ENCODE peak calls at places on chromosome 3, in ten cellular contexts. One of them, this sample, is unnamed.

GRCh38 chr3:128946411-128946810 is 47.5 kb downstream of the CFAP92 start:
- DNase-seq in substantia nigra: no peak
- DNase-seq in stimulated activated CD4-positive, alpha-beta T cell treated with anti-CD3 and anti-CD28 coated beads, Interleukin-1b, Interleukin-23, amount 100 ng/mL, for 48 hours: no peak
- DNase-seq in CD8-positive, alpha-beta memory T cell: no peak
- DNase-seq in lung microvascular endothelial cell: no peak
- DNase-seq in NCI-H524: no peak
- DNase-seq in GDM1: no peak
- DNase-seq in HEK293T: no peak
- DNase-seq in cardiac muscle cell: no peak
- DNase-seq in HAP-1: no peak
- DNase-seq in this sample: no peak

GRCh38 chr3:158810823-158811425 is 9.1 kb downstream of the MFSD1 start:
- DNase-seq in substantia nigra: no peak
- DNase-seq in stimulated activated CD4-positive, alpha-beta T cell treated with anti-CD3 and anti-CD28 coated beads, Interleukin-1b, Interleukin-23, amount 100 ng/mL, for 48 hours: no peak
- DNase-seq in CD8-positive, alpha-beta memory T cell: no peak
- DNase-seq in lung microvascular endothelial cell: no peak
- DNase-seq in NCI-H524: no peak
- DNase-seq in GDM1: no peak
- DNase-seq in HEK293T: no peak
- DNase-seq in cardiac muscle cell: no peak
- DNase-seq in HAP-1: no peak
- DNase-seq in this sample: no peak

GRCh38 chr3:52238193-52238760 is 681 bp downstream of the TWF2 start:
- DNase-seq in substantia nigra: no peak
- DNase-seq in stimulated activated CD4-positive, alpha-beta T cell treated with anti-CD3 and anti-CD28 coated beads, Interleukin-1b, Interleukin-23, amount 100 ng/mL, for 48 hours: no peak
- DNase-seq in CD8-positive, alpha-beta memory T cell: no peak
- DNase-seq in lung microvascular endothelial cell: peak; percentile 29
- DNase-seq in NCI-H524: no peak
- DNase-seq in GDM1: no peak
- DNase-seq in HEK293T: no peak
- DNase-seq in cardiac muscle cell: no peak
- DNase-seq in HAP-1: no peak
- DNase-seq in this sample: no peak

GRCh38 chr3:158106773-158107461 is 697 bp upstream of the SHOX2 start:
- DNase-seq in substantia nigra: no peak
- DNase-seq in stimulated activated CD4-positive, alpha-beta T cell treated with anti-CD3 and anti-CD28 coated beads, Interleukin-1b, Interleukin-23, amount 100 ng/mL, for 48 hours: no peak
- DNase-seq in CD8-positive, alpha-beta memory T cell: no peak
- DNase-seq in lung microvascular endothelial cell: no peak
- DNase-seq in NCI-H524: peak; percentile 47
- DNase-seq in GDM1: no peak
- DNase-seq in HEK293T: peak; percentile 52
- DNase-seq in cardiac muscle cell: no peak
- DNase-seq in HAP-1: peak; percentile 57
- DNase-seq in this sample: peak; percentile 19

GRCh38 chr3:114450008-114450596 is 156.3 kb downstream of the TIGIT start:
- DNase-seq in substantia nigra: no peak
- DNase-seq in stimulated activated CD4-positive, alpha-beta T cell treated with anti-CD3 and anti-CD28 coated beads, Interleukin-1b, Interleukin-23, amount 100 ng/mL, for 48 hours: no peak
- DNase-seq in CD8-positive, alpha-beta memory T cell: no peak
- DNase-seq in lung microvascular endothelial cell: peak; percentile 12
- DNase-seq in NCI-H524: no peak
- DNase-seq in GDM1: no peak
- DNase-seq in HEK293T: no peak
- DNase-seq in cardiac muscle cell: no peak
- DNase-seq in HAP-1: peak; percentile 68
- DNase-seq in this sample: no peak

GRCh38 chr3:114649331-114649730 is 355.5 kb downstream of the TIGIT start:
- DNase-seq in substantia nigra: no peak
- DNase-seq in stimulated activated CD4-positive, alpha-beta T cell treated with anti-CD3 and anti-CD28 coated beads, Interleukin-1b, Interleukin-23, amount 100 ng/mL, for 48 hours: no peak
- DNase-seq in CD8-positive, alpha-beta memory T cell: no peak
- DNase-seq in lung microvascular endothelial cell: peak; percentile 46
- DNase-seq in NCI-H524: no peak
- DNase-seq in GDM1: no peak
- DNase-seq in HEK293T: no peak
- DNase-seq in cardiac muscle cell: no peak
- DNase-seq in HAP-1: peak; percentile 99
- DNase-seq in this sample: no peak

GRCh38 chr3:49671291-49672288 is 2.6 kb upstream of the APEH start:
- DNase-seq in substantia nigra: no peak
- DNase-seq in stimulated activated CD4-positive, alpha-beta T cell treated with anti-CD3 and anti-CD28 coated beads, Interleukin-1b, Interleukin-23, amount 100 ng/mL, for 48 hours: peak; percentile 71
- DNase-seq in CD8-positive, alpha-beta memory T cell: peak; percentile 70
- DNase-seq in lung microvascular endothelial cell: peak; percentile 78
- DNase-seq in NCI-H524: no peak
- DNase-seq in GDM1: no peak
- DNase-seq in HEK293T: peak; percentile 83
- DNase-seq in cardiac muscle cell: peak; percentile 78
- DNase-seq in HAP-1: peak; percentile 59
- DNase-seq in this sample: peak; percentile 77

GRCh38 chr3:133568294-133569014 is 5.0 kb upstream of the CDV3 start:
- DNase-seq in substantia nigra: no peak
- DNase-seq in stimulated activated CD4-positive, alpha-beta T cell treated with anti-CD3 and anti-CD28 coated beads, Interleukin-1b, Interleukin-23, amount 100 ng/mL, for 48 hours: no peak
- DNase-seq in CD8-positive, alpha-beta memory T cell: no peak
- DNase-seq in lung microvascular endothelial cell: peak; percentile 53
- DNase-seq in NCI-H524: no peak
- DNase-seq in GDM1: no peak
- DNase-seq in HEK293T: no peak
- DNase-seq in cardiac muscle cell: peak; percentile 33
- DNase-seq in HAP-1: no peak
- DNase-seq in this sample: no peak

GRCh38 chr3:179973931-179974361 is 62.8 kb downstream of the PEX5L start:
- DNase-seq in substantia nigra: peak; percentile 56
- DNase-seq in stimulated activated CD4-positive, alpha-beta T cell treated with anti-CD3 and anti-CD28 coated beads, Interleukin-1b, Interleukin-23, amount 100 ng/mL, for 48 hours: no peak
- DNase-seq in CD8-positive, alpha-beta memory T cell: no peak
- DNase-seq in lung microvascular endothelial cell: no peak
- DNase-seq in NCI-H524: peak; percentile 95
- DNase-seq in GDM1: no peak
- DNase-seq in HEK293T: no peak
- DNase-seq in cardiac muscle cell: peak; percentile 11
- DNase-seq in HAP-1: peak; percentile 57
- DNase-seq in this sample: no peak

GRCh38 chr3:169624533-169624972 is 39.0 kb downstream of the MECOM start:
- DNase-seq in substantia nigra: no peak
- DNase-seq in stimulated activated CD4-positive, alpha-beta T cell treated with anti-CD3 and anti-CD28 coated beads, Interleukin-1b, Interleukin-23, amount 100 ng/mL, for 48 hours: no peak
- DNase-seq in CD8-positive, alpha-beta memory T cell: no peak
- DNase-seq in lung microvascular endothelial cell: no peak
- DNase-seq in NCI-H524: no peak
- DNase-seq in GDM1: no peak
- DNase-seq in HEK293T: no peak
- DNase-seq in cardiac muscle cell: peak; percentile 49
- DNase-seq in HAP-1: peak; percentile 18
- DNase-seq in this sample: no peak

GRCh38 chr3:188326111-188326510 is 172.2 kb downstream of the LPP start:
- DNase-seq in substantia nigra: no peak
- DNase-seq in stimulated activated CD4-positive, alpha-beta T cell treated with anti-CD3 and anti-CD28 coated beads, Interleukin-1b, Interleukin-23, amount 100 ng/mL, for 48 hours: no peak
- DNase-seq in CD8-positive, alpha-beta memory T cell: no peak
- DNase-seq in lung microvascular endothelial cell: peak; percentile 48
- DNase-seq in NCI-H524: no peak
- DNase-seq in GDM1: no peak
- DNase-seq in HEK293T: no peak
- DNase-seq in cardiac muscle cell: no peak
- DNase-seq in HAP-1: no peak
- DNase-seq in this sample: no peak

GRCh38 chr3:3109407-3110298 is 521 bp downstream of the IL5RA start:
- DNase-seq in substantia nigra: no peak
- DNase-seq in stimulated activated CD4-positive, alpha-beta T cell treated with anti-CD3 and anti-CD28 coated beads, Interleukin-1b, Interleukin-23, amount 100 ng/mL, for 48 hours: no peak
- DNase-seq in CD8-positive, alpha-beta memory T cell: no peak
- DNase-seq in lung microvascular endothelial cell: no peak
- DNase-seq in NCI-H524: no peak
- DNase-seq in GDM1: no peak
- DNase-seq in HEK293T: no peak
- DNase-seq in cardiac muscle cell: no peak
- DNase-seq in HAP-1: no peak
- DNase-seq in this sample: peak; percentile 9

This sample was measured in activated T-cell treated with anti-CD3 and anti-CD28 coated beads, Interleukin-2, amount 50 U/mL, for 72 hours.